ENCODE peak calls at places on chromosomes 13 and 19, in five cellular contexts. C, P, S, U and E are unnamed samples.

GRCh38 chr13:95553614-95554385 is 1.3 kb downstream of the CLDN10 start:
- DNase-seq in P (no peak), S (no peak), U (no peak), C (no peak), E (no peak)

GRCh38 chr13:94657167-94657566 is 55.2 kb downstream of the SOX21 start:
- DNase-seq in S (peak; percentile 57), U (no peak), C (no peak), P (peak; percentile 31), E (no peak)

GRCh38 chr19:10620786-10621185 is 4.6 kb upstream of the SLC44A2 start:
- DNase-seq in P (no peak), C (no peak), U (no peak), S (no peak), E (no peak)

GRCh38 chr19:16144216-16144581 is 714 bp downstream of the HSH2D start:
- DNase-seq in P (no peak), C (no peak), S (no peak), U (no peak), E (no peak)

GRCh38 chr13:76286178-76286577 is 600.0 kb downstream of the KCTD12 start:
- DNase-seq in C (no peak), S (peak; percentile 50), U (no peak), P (peak; percentile 56), E (peak; percentile 78)

GRCh38 chr19:10701955-10702307 is 692 bp downstream of the QTRT1 start:
- DNase-seq in U (peak; percentile 53), S (no peak), P (no peak), C (no peak), E (no peak)

GRCh38 chr19:41223431-41224234 is 4.6 kb downstream of the AXL start:
- DNase-seq in P (peak; percentile 60), C (no peak), U (no peak), S (peak; percentile 96), E (peak; percentile 89)

GRCh38 chr13:50170447-50171037 is 155.3 kb downstream of the KCNRG start:
- DNase-seq in S (peak; percentile 21), P (peak; percentile 59), U (no peak), C (no peak), E (peak; percentile 46)

GRCh38 chr19:30236587-30236986 is 135.6 kb upstream of the ZNF536 start:
- DNase-seq in S (no peak), C (no peak), P (no peak), U (no peak), E (no peak)

GRCh38 chr13:31055589-31055988 is 106.1 kb downstream of the HSPH1 start:
- DNase-seq in C (no peak), P (no peak), U (no peak), S (no peak), E (no peak)

GRCh38 chr13:101455863-101456262 is 3.4 kb downstream of the ITGBL1 start:
- DNase-seq in S (peak; percentile 97), P (peak; percentile 89), U (no peak), C (no peak), E (peak; percentile 92)

GRCh38 chr19:29497241-29497640 is 28.6 kb upstream of the VSTM2B start:
- DNase-seq in S (no peak), P (no peak), C (no peak), U (no peak), E (no peak)

GRCh38 chr19:35714601-35715354 is 3.0 kb upstream of the KMT2B start:
- DNase-seq in U (no peak), P (no peak), C (no peak), S (no peak), E (no peak)

GRCh38 chr19:44725251-44725650 is 23.3 kb upstream of the BCL3 start:
- DNase-seq in C (no peak), P (no peak), U (no peak), S (no peak), E (no peak)

GRCh38 chr13:33776510-33776909 is 41.4 kb upstream of the RFC3 start:
- DNase-seq in U (no peak), C (no peak), S (no peak), P (no peak), E (no peak)

GRCh38 chr13:26941345-26942174 is 181.0 kb upstream of the GPR12 start:
- DNase-seq in U (no peak), S (peak; percentile 91), P (peak; percentile 46), C (no peak), E (peak; percentile 36)

GRCh38 chr13:23748591-23748990 is 140.6 kb downstream of the MIPEP start:
- DNase-seq in U (no peak), P (no peak), S (no peak), C (no peak), E (no peak)

GRCh38 chr13:113343692-113343968 is 20.3 kb downstream of the GRTP1 start:
- DNase-seq in P (no peak), C (no peak), U (no peak), S (no peak), E (no peak)

GRCh38 chr13:91142572-91142971 is 204.9 kb upstream of the MIR17HG start:
- DNase-seq in U (no peak), C (no peak), P (peak; percentile 61), S (peak; percentile 1), E (peak; percentile 89)

GRCh38 chr13:84032116-84032515 is 149.8 kb upstream of the SLITRK1 start:
- DNase-seq in C (no peak), P (no peak), U (no peak), S (no peak), E (peak; percentile 14)

GRCh38 chr13:35502456-35502855 is 26.0 kb upstream of the MAB21L1 start:
- DNase-seq in S (no peak), P (no peak), U (no peak), C (no peak), E (no peak)

GRCh38 chr13:38875186-38875875 is 115.3 kb downstream of the STOML3 start:
- DNase-seq in U (no peak), C (no peak), S (no peak), P (no peak), E (no peak)

GRCh38 chr19:45670670-45671453 is 2.8 kb downstream of the GIPR start:
- DNase-seq in C (peak; percentile 33), U (peak; percentile 61), P (peak; percentile 90), S (peak; percentile 72), E (peak; percentile 48)

GRCh38 chr13:85431720-85432119 is 367.5 kb downstream of the SLITRK6 start:
- DNase-seq in P (no peak), S (no peak), U (no peak), C (no peak), E (no peak)

DNA sequence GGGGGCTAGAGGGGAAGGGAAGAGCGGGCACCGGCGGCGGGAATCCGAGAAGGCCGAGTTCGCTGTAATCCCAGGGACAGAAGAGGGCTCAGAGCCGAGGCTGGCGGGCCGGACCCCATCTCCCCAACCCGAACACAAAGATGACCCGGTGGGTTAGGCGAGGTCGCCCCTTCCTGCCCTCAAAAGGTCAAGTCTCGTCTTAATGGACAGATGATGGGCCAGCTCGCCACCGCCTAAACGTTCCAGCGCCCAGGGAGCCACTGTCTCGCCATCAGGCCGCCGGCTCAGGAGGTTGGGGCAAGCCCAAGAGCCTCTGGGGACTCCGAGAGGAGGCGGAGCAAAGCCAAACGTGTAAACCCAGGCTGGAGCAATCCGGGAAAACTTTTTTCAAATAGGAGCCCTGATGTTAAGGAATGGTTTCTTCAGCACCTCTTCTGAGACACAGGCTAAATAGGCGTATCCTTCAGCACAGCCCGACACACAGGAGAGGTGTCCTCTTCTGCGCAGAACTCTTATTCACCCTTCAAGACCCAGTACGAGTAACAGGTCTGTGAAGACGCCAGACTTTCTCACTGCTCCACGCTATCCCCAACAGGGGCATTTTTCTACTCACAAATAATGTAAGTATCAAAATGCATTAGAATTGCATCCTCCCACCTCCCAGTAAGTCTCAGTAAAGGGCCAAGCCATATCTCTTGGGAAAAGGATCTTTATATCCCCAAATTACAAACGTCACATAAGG is 6.3 kb upstream of the POU4F1 start:
- DNase-seq in C (no peak), U (no peak), P (no peak), S (no peak), E (no peak)
- H3K4me3 ChIP-seq in C (peak overlapping the region; percentile 37), U (peak overlapping the region; percentile 33), P (peak overlapping the region; percentile 59), S (peak overlapping the region; percentile 42), E (peak overlapping the region; percentile 45)

GRCh38 chr19:17847538-17848366 is at the start of gene JAK3:
- DNase-seq in C (no peak), U (peak; percentile 89), S (peak; percentile 46), P (peak; percentile 82), E (peak; percentile 56)
- H3K4me3 ChIP-seq in C (peak within 1 kb of the TSS; percentile 19), U (peak within 1 kb of the TSS; percentile 80), S (peak within 1 kb of the TSS; percentile 34), P (peak within 1 kb of the TSS; percentile 53), E (peak within 1 kb of the TSS; percentile 27)

GRCh38 chr13:74073231-74073630 is 61.0 kb downstream of the KLF12 start:
- DNase-seq in P (no peak), C (no peak), S (no peak), U (no peak), E (no peak)
- H3K4me3 ChIP-seq in P (no peak overlapping the region), C (no peak overlapping the region), S (no peak overlapping the region), U (no peak overlapping the region), E (no peak overlapping the region)

GRCh38 chr13:99956473-99957349 is 14.9 kb downstream of the ZIC5 start:
- DNase-seq in U (no peak), S (no peak), C (no peak), P (no peak), E (no peak)
- H3K4me3 ChIP-seq in U (peak overlapping the region; percentile 26), S (no peak overlapping the region), C (no peak overlapping the region), P (no peak overlapping the region), E (peak overlapping the region; percentile 26)

DNA sequence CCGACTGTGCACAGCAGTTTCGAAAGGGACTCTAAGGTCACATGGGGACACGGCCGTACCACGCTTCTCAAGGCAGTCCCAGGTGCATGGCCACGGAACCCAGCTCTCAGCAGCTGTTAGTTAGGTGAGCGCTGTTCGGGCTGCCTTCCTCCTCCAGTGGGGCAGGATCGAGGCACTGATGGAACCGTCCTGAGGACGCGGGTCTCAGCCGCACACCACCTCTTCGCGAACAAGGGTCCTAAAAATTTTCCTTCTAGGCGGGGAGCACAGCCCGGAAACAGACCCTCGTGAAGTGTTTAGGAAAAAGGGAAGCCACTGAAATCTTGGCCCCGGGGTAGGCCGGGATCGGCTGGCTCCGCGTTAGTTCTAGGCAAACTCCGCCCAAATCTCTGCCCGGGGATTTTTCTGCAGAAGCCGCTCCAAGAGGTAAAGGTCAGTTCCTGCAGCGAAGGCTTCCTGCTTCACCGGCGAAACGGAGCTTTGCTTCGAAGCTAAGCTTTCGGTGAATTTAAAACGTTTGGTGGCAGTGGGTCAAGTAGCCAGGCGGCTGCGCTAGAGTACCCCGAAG is 752 bp downstream of the GJB2 start:
- DNase-seq in C (no peak), P (no peak), U (no peak), S (no peak), E (peak; percentile 11)
- H3K4me3 ChIP-seq in C (peak overlapping the region; percentile 36), P (peak overlapping the region; percentile 51), U (no peak overlapping the region), S (peak overlapping the region; percentile 48), E (peak overlapping the region; percentile 40)

GRCh38 chr19:3478409-3479176 is 1.7 kb downstream of the SMIM24 start:
- DNase-seq in C (no peak), S (no peak), P (no peak), U (no peak), E (no peak)
- H3K4me3 ChIP-seq in C (no peak overlapping the region), S (no peak overlapping the region), P (no peak overlapping the region), U (no peak overlapping the region), E (no peak overlapping the region)

GRCh38 chr19:50877338-50877737 is 4.1 kb downstream of the KLK2 start:
- DNase-seq in U (no peak), P (no peak), S (no peak), C (no peak), E (no peak)

GRCh38 chr19:50870417-50871089 is 2.7 kb upstream of the KLK2 start:
- DNase-seq in U (no peak), C (no peak), P (no peak), S (peak; percentile 3), E (no peak)

GRCh38 chr19:50875795-50876422 is 2.7 kb downstream of the KLK2 start:
- DNase-seq in S (no peak), C (no peak), P (no peak), U (no peak), E (no peak)

GRCh38 chr19:50873056-50873455 is at the start of gene KLK2:
- DNase-seq in S (no peak), P (no peak), U (no peak), C (no peak), E (no peak)

GRCh38 chr19:50874185-50874584 is 946 bp downstream of the KLK2 start:
- DNase-seq in S (no peak), C (no peak), U (no peak), P (no peak), E (no peak)
- H3K4me3 ChIP-seq in S (no peak overlapping the region), C (no peak overlapping the region), U (no peak overlapping the region), P (no peak overlapping the region), E (no peak overlapping the region)